ENCODE peak calls at places on chromosomes 16 and 17, in nine cellular contexts. U, G, Q, B, R, A, P, E and T are unnamed samples.

GRCh38 chr16:63312343-63312742 is 1276.1 kb upstream of the CDH8 start:
- DNase-seq in U (no peak), G (no peak), Q (no peak), E (no peak), A (no peak), R (no peak), P (no peak), B (no peak), T (no peak)

GRCh38 chr16:55495616-55496289 is 13.1 kb upstream of the LPCAT2 start:
- DNase-seq in R (no peak), E (no peak), U (no peak), Q (no peak), B (no peak), G (peak), P (no peak), A (no peak), T (peak)

GRCh38 chr16:7744546-7745294 is 412.1 kb downstream of the RBFOX1 start:
- DNase-seq in R (no peak), B (no peak), G (no peak), A (no peak), P (no peak), E (no peak), U (no peak), Q (peak), T (no peak)

GRCh38 chr16:61879-62281 is 8.3 kb downstream of the SNRNP25 start:
- DNase-seq in E (no peak), Q (no peak), A (no peak), U (no peak), B (no peak), G (no peak), P (no peak), R (no peak), T (no peak)

GRCh38 chr17:61410555-61411089 is 11.0 kb downstream of the TBX2 start:
- DNase-seq in U (peak), R (peak), P (peak), A (no peak), E (no peak), G (no peak), B (peak), Q (peak), T (peak)

GRCh38 chr17:43044024-43044423 is 19.0 kb downstream of the RND2 start:
- DNase-seq in B (no peak), U (no peak), G (no peak), P (no peak), A (no peak), Q (no peak), R (no peak), E (no peak), T (no peak)

GRCh38 chr17:74212913-74213791 is at the start of gene TTYH2:
- DNase-seq in E (peak), A (no peak), U (peak), B (peak), G (peak), R (peak), Q (peak), P (peak), T (peak)

GRCh38 chr17:28662527-28662829 is 473 bp downstream of the SUPT6H start:
- DNase-seq in Q (no peak), B (no peak), G (no peak), A (no peak), U (no peak), E (no peak), P (no peak), R (no peak), T (no peak)

GRCh38 chr17:63189082-63189481 is 223.0 kb downstream of the TANC2 start:
- DNase-seq in Q (no peak), E (peak), P (no peak), U (no peak), B (no peak), A (peak), R (no peak), G (no peak), T (peak)

GRCh38 chr16:1071561-1072225 is 854 bp upstream of the SSTR5 start:
- DNase-seq in Q (no peak), P (no peak), A (no peak), B (no peak), G (no peak), R (no peak), U (no peak), E (no peak), T (no peak)

GRCh38 chr16:10039220-10040096 is 142.8 kb downstream of the GRIN2A start:
- DNase-seq in B (peak), U (peak), A (no peak), G (no peak), R (peak), P (no peak), E (no peak), Q (peak), T (peak)

GRCh38 chr16:84883301-84883700 is 63.5 kb downstream of the CRISPLD2 start:
- DNase-seq in P (no peak), R (no peak), G (no peak), A (no peak), B (no peak), E (no peak), Q (no peak), U (peak), T (no peak)

GRCh38 chr17:78689029-78689428 is 93.0 kb downstream of the CYTH1 start:
- DNase-seq in E (no peak), G (no peak), U (no peak), P (no peak), A (no peak), R (no peak), B (no peak), Q (no peak), T (no peak)

GRCh38 chr16:61576476-61576875 is 459.8 kb downstream of the CDH8 start:
- DNase-seq in R (no peak), A (no peak), G (no peak), Q (no peak), P (no peak), U (no peak), E (no peak), B (no peak), T (no peak)

GRCh38 chr16:27188633-27189032 is 14.7 kb upstream of the KDM8 start:
- DNase-seq in U (no peak), A (no peak), G (no peak), Q (no peak), E (no peak), B (no peak), R (no peak), P (no peak), T (no peak)

GRCh38 chr16:59783191-59783590 is 1049.1 kb upstream of the GOT2 start:
- DNase-seq in Q (no peak), U (no peak), A (no peak), R (no peak), B (no peak), G (no peak), E (no peak), P (no peak), T (no peak)

GRCh38 chr17:4951486-4951885 is 567 bp downstream of the ENO3 start:
- DNase-seq in Q (no peak), P (no peak), B (no peak), E (no peak), R (no peak), U (no peak), A (no peak), G (no peak), T (no peak)

GRCh38 chr17:74235040-74235581 is 21.7 kb downstream of the TTYH2 start:
- DNase-seq in U (peak), P (no peak), A (no peak), B (peak), Q (peak), E (no peak), G (no peak), R (no peak), T (no peak)